ENCODE peak calls at places on chromosomes 2 and 18, in nine cellular contexts. H is fibroblast of lung, P is erythroblast, V is T-cell, K is kidney, E is pons, B is 8988T, N is D341Med, U is HFFc6. X is an unnamed sample.

GRCh38 chr2:171271380-171271779 is 110.7 kb upstream of the TLK1 start:
- DNase-seq in E (no peak), H (no peak), P (peak), B (no peak), V (no peak), U (no peak), N (no peak), K (no peak), X (no peak)

GRCh38 chr2:86661333-86661732 is 37.7 kb upstream of the RNF103 start:
- DNase-seq in E (no peak), K (no peak), H (no peak), N (no peak), P (peak), V (no peak), B (no peak), U (no peak), X (no peak)

GRCh38 chr18:40056085-40056484 is 1898.9 kb upstream of the PIK3C3 start:
- DNase-seq in V (no peak), P (no peak), K (peak), U (no peak), N (peak), B (no peak), H (peak), E (peak), X (no peak)

GRCh38 chr18:72470391-72470790 is 73.8 kb downstream of the CBLN2 start:
- DNase-seq in H (no peak), K (no peak), U (no peak), B (no peak), N (no peak), P (no peak), E (no peak), V (no peak), X (no peak)

GRCh38 chr2:235300368-235301201 is 193.3 kb upstream of the AGAP1 start:
- DNase-seq in H (peak), K (peak), B (no peak), V (no peak), E (no peak), N (no peak), P (no peak), U (peak), X (no peak)

GRCh38 chr2:237270556-237270955 is 143.4 kb downstream of the COL6A3 start:
- DNase-seq in N (no peak), K (no peak), B (no peak), E (no peak), V (no peak), U (no peak), H (no peak), P (no peak), X (no peak)

GRCh38 chr2:71746946-71747501 is 293.7 kb downstream of the DYSF start:
- DNase-seq in U (peak), P (no peak), H (peak), E (no peak), K (peak), V (no peak), B (no peak), N (no peak), X (no peak)

GRCh38 chr2:240393831-240394410 is 41.5 kb upstream of the GPC1 start:
- DNase-seq in N (no peak), E (no peak), P (no peak), B (no peak), U (peak), K (peak), V (no peak), H (peak), X (no peak)

GRCh38 chr2:170155723-170156253 is 22.2 kb upstream of the MYO3B start:
- DNase-seq in V (no peak), N (no peak), H (no peak), E (no peak), B (no peak), P (no peak), K (no peak), U (no peak), X (no peak)

GRCh38 chr2:95077521-95077807 is 44.1 kb downstream of the MRPS5 start:
- DNase-seq in N (no peak), V (no peak), U (no peak), K (peak), H (peak), E (peak), P (peak), B (no peak), X (no peak)

GRCh38 chr2:121429119-121429903 is 101.4 kb upstream of the RNU4ATAC start:
- DNase-seq in E (no peak), K (no peak), V (no peak), N (no peak), B (no peak), U (no peak), H (no peak), P (peak), X (no peak)

GRCh38 chr2:172249336-172249735 is 146.6 kb upstream of the DLX2 start:
- DNase-seq in H (no peak), E (no peak), K (no peak), B (no peak), P (no peak), U (peak), N (no peak), V (no peak), X (no peak)

GRCh38 chr18:48796491-48797205 is 154.1 kb downstream of the SMAD7 start:
- DNase-seq in U (no peak), B (no peak), N (no peak), H (no peak), E (no peak), K (no peak), V (no peak), P (no peak), X (no peak)

GRCh38 chr2:240962371-240963064 is 35.9 kb upstream of the SNED1 start:
- DNase-seq in U (no peak), V (no peak), H (peak), P (no peak), N (peak), K (peak), E (no peak), B (peak), X (no peak)

GRCh38 chr2:203751886-203752285 is 45.4 kb downstream of the CD28 start:
- DNase-seq in P (no peak), H (peak), V (no peak), E (no peak), U (peak), B (no peak), N (no peak), K (no peak), X (no peak)

GRCh38 chr2:151171186-151171585 is 90.5 kb downstream of the RBM43 start:
- DNase-seq in U (no peak), V (no peak), K (no peak), H (no peak), N (no peak), B (no peak), E (no peak), P (no peak), X (no peak)

GRCh38 chr2:105809099-105809473 is 64.4 kb downstream of the NCK2 start:
- DNase-seq in N (no peak), H (no peak), V (no peak), K (no peak), E (no peak), U (no peak), B (no peak), P (no peak), X (no peak)

GRCh38 chr2:122433123-122433754 is 677.8 kb downstream of the TSN start:
- DNase-seq in U (no peak), E (no peak), P (no peak), V (no peak), B (no peak), H (no peak), K (no peak), N (no peak), X (no peak)